ENCODE peak calls at places on chromosomes 3 and 15, in four cellular contexts. One of them, this sample, is unnamed.

GRCh38 chr3:84806958-84807357 is 151.8 kb upstream of the CADM2 start:
- DNase-seq in sciatic nerve: no peak
- DNase-seq in HCEC 1CT: no peak
- DNase-seq in skeletal muscle cell: no peak
- DNase-seq in this sample: no peak

GRCh38 chr15:100520132-100520921 is 8.4 kb downstream of the CERS3 start:
- DNase-seq in sciatic nerve: no peak
- DNase-seq in HCEC 1CT: no peak
- DNase-seq in skeletal muscle cell: no peak
- DNase-seq in this sample: no peak

GRCh38 chr3:31908391-31909097 is 72.5 kb downstream of the OSBPL10 start:
- DNase-seq in sciatic nerve: no peak
- DNase-seq in HCEC 1CT: peak
- DNase-seq in skeletal muscle cell: no peak
- DNase-seq in this sample: no peak

GRCh38 chr3:48184299-48184698 is 3.9 kb downstream of the CDC25A start:
- DNase-seq in sciatic nerve: no peak
- DNase-seq in HCEC 1CT: no peak
- DNase-seq in skeletal muscle cell: no peak
- DNase-seq in this sample: no peak

GRCh38 chr3:134601539-134602439 is 49.0 kb downstream of the KY start:
- DNase-seq in sciatic nerve: no peak
- DNase-seq in HCEC 1CT: peak
- DNase-seq in skeletal muscle cell: peak
- DNase-seq in this sample: no peak

GRCh38 chr3:151037746-151038145 is 47.7 kb upstream of the MED12L start:
- DNase-seq in sciatic nerve: no peak
- DNase-seq in HCEC 1CT: peak
- DNase-seq in skeletal muscle cell: peak
- DNase-seq in this sample: peak

GRCh38 chr15:39939487-39940452 is 5.9 kb downstream of the EIF2AK4 start:
- DNase-seq in sciatic nerve: no peak
- DNase-seq in HCEC 1CT: no peak
- DNase-seq in skeletal muscle cell: no peak
- DNase-seq in this sample: no peak

GRCh38 chr3:128274837-128275236 is 121.6 kb downstream of the EEFSEC start:
- DNase-seq in sciatic nerve: no peak
- DNase-seq in HCEC 1CT: peak
- DNase-seq in skeletal muscle cell: peak
- DNase-seq in this sample: no peak

GRCh38 chr15:83709246-83709645 is 55.3 kb downstream of the ADAMTSL3 start:
- DNase-seq in sciatic nerve: no peak
- DNase-seq in HCEC 1CT: peak
- DNase-seq in skeletal muscle cell: no peak
- DNase-seq in this sample: no peak

GRCh38 chr15:56939257-56939656 is 20.8 kb downstream of the TCF12 start:
- DNase-seq in sciatic nerve: no peak
- DNase-seq in HCEC 1CT: peak
- DNase-seq in skeletal muscle cell: no peak
- DNase-seq in this sample: no peak

GRCh38 chr15:31270767-31271166 is 55.9 kb upstream of the KLF13 start:
- DNase-seq in sciatic nerve: no peak
- DNase-seq in HCEC 1CT: no peak
- DNase-seq in skeletal muscle cell: no peak
- DNase-seq in this sample: peak

GRCh38 chr3:11995061-11995460 is 9.1 kb upstream of the SYN2 start:
- DNase-seq in sciatic nerve: no peak
- DNase-seq in HCEC 1CT: no peak
- DNase-seq in skeletal muscle cell: no peak
- DNase-seq in this sample: no peak

GRCh38 chr3:26099692-26100091 is 309.8 kb downstream of the OXSM start:
- DNase-seq in sciatic nerve: no peak
- DNase-seq in HCEC 1CT: no peak
- DNase-seq in skeletal muscle cell: no peak
- DNase-seq in this sample: no peak

GRCh38 chr3:183553263-183554026 is 2.1 kb downstream of the KLHL6 start:
- DNase-seq in sciatic nerve: no peak
- DNase-seq in HCEC 1CT: no peak
- DNase-seq in skeletal muscle cell: no peak
- DNase-seq in this sample: no peak

GRCh38 chr3:94004301-94004910 is 24.0 kb downstream of the STX19 start:
- DNase-seq in sciatic nerve: no peak
- DNase-seq in HCEC 1CT: peak
- DNase-seq in skeletal muscle cell: no peak
- DNase-seq in this sample: no peak

GRCh38 chr3:18119866-18120265 is 305.3 kb downstream of the SATB1 start:
- DNase-seq in sciatic nerve: no peak
- DNase-seq in HCEC 1CT: peak
- DNase-seq in skeletal muscle cell: no peak
- DNase-seq in this sample: no peak

GRCh38 chr3:30743086-30743619 is 136.8 kb downstream of the TGFBR2 start:
- DNase-seq in sciatic nerve: no peak
- DNase-seq in HCEC 1CT: no peak
- DNase-seq in skeletal muscle cell: no peak
- DNase-seq in this sample: no peak

GRCh38 chr3:131361464-131362421 is 19.8 kb upstream of the NUDT16 start:
- DNase-seq in sciatic nerve: peak
- DNase-seq in HCEC 1CT: no peak
- DNase-seq in skeletal muscle cell: no peak
- DNase-seq in this sample: peak

GRCh38 chr15:70141376-70142071 is 43.8 kb upstream of the TLE3 start:
- DNase-seq in sciatic nerve: peak
- DNase-seq in HCEC 1CT: no peak
- DNase-seq in skeletal muscle cell: no peak
- DNase-seq in this sample: no peak

GRCh38 chr15:42493694-42494093 is 1.7 kb upstream of the SNAP23 start:
- DNase-seq in sciatic nerve: no peak
- DNase-seq in HCEC 1CT: no peak
- DNase-seq in skeletal muscle cell: no peak
- DNase-seq in this sample: no peak

GRCh38 chr15:99956022-99956775 is 223.0 kb upstream of the LYSMD4 start:
- DNase-seq in sciatic nerve: peak
- DNase-seq in HCEC 1CT: no peak
- DNase-seq in skeletal muscle cell: no peak
- DNase-seq in this sample: peak

GRCh38 chr15:99438691-99439523 is 126.9 kb upstream of the MEF2A start:
- DNase-seq in sciatic nerve: peak
- DNase-seq in HCEC 1CT: no peak
- DNase-seq in skeletal muscle cell: no peak
- DNase-seq in this sample: peak

GRCh38 chr3:33798418-33799201 is at the start of gene PDCD6IP:
- DNase-seq in sciatic nerve: peak
- DNase-seq in HCEC 1CT: peak
- DNase-seq in skeletal muscle cell: peak
- DNase-seq in this sample: peak

GRCh38 chr15:34828145-34828911 is 33.0 kb upstream of the ACTC1 start:
- DNase-seq in sciatic nerve: no peak
- DNase-seq in HCEC 1CT: no peak
- DNase-seq in skeletal muscle cell: no peak
- DNase-seq in this sample: no peak

GRCh38 chr15:38252481-38253311 is at the start of gene SPRED1:
- DNase-seq in sciatic nerve: peak
- DNase-seq in HCEC 1CT: peak
- DNase-seq in skeletal muscle cell: no peak
- DNase-seq in this sample: peak

GRCh38 chr3:47267490-47267824 is 15.1 kb downstream of the KIF9 start:
- DNase-seq in sciatic nerve: no peak
- DNase-seq in HCEC 1CT: no peak
- DNase-seq in skeletal muscle cell: no peak
- DNase-seq in this sample: no peak

GRCh38 chr3:49519266-49519665 is 35.0 kb upstream of the BSN start:
- DNase-seq in sciatic nerve: no peak
- DNase-seq in HCEC 1CT: no peak
- DNase-seq in skeletal muscle cell: no peak
- DNase-seq in this sample: no peak

GRCh38 chr15:100696452-100696851 is 94.1 kb downstream of the ASB7 start:
- DNase-seq in sciatic nerve: no peak
- DNase-seq in HCEC 1CT: no peak
- DNase-seq in skeletal muscle cell: no peak
- DNase-seq in this sample: no peak

GRCh38 chr15:61856295-61856694 is 204.0 kb downstream of the VPS13C start:
- DNase-seq in sciatic nerve: no peak
- DNase-seq in HCEC 1CT: no peak
- DNase-seq in skeletal muscle cell: no peak
- DNase-seq in this sample: no peak

GRCh38 chr15:31571676-31572075 is 245.0 kb downstream of the KLF13 start:
- DNase-seq in sciatic nerve: no peak
- DNase-seq in HCEC 1CT: peak
- DNase-seq in skeletal muscle cell: no peak
- DNase-seq in this sample: no peak

GRCh38 chr3:111864821-111865656 is 6.0 kb downstream of the PHLDB2 start:
- DNase-seq in sciatic nerve: no peak
- DNase-seq in HCEC 1CT: peak
- DNase-seq in skeletal muscle cell: peak
- DNase-seq in this sample: no peak

GRCh38 chr3:146181181-146181580 is 20.2 kb upstream of the PLOD2 start:
- DNase-seq in sciatic nerve: no peak
- DNase-seq in HCEC 1CT: no peak
- DNase-seq in skeletal muscle cell: no peak
- DNase-seq in this sample: no peak

GRCh38 chr3:171351676-171352075 is 108.5 kb downstream of the TNIK start:
- DNase-seq in sciatic nerve: no peak
- DNase-seq in HCEC 1CT: peak
- DNase-seq in skeletal muscle cell: peak
- DNase-seq in this sample: no peak

GRCh38 chr3:195451373-195452000 is 8.7 kb upstream of the ACAP2 start:
- DNase-seq in sciatic nerve: no peak
- DNase-seq in HCEC 1CT: no peak
- DNase-seq in skeletal muscle cell: no peak
- DNase-seq in this sample: no peak

GRCh38 chr3:61684386-61684785 is 123.0 kb downstream of the PTPRG start:
- DNase-seq in sciatic nerve: no peak
- DNase-seq in HCEC 1CT: no peak
- DNase-seq in skeletal muscle cell: peak
- DNase-seq in this sample: no peak

GRCh38 chr3:194872669-194872977 is 186.9 kb downstream of the FAM43A start:
- DNase-seq in sciatic nerve: no peak
- DNase-seq in HCEC 1CT: peak
- DNase-seq in skeletal muscle cell: peak
- DNase-seq in this sample: no peak

GRCh38 chr3:14548321-14548729 is 8.2 kb upstream of the GRIP2 start:
- DNase-seq in sciatic nerve: peak
- DNase-seq in HCEC 1CT: peak
- DNase-seq in skeletal muscle cell: no peak
- DNase-seq in this sample: peak

GRCh38 chr15:98872777-98873176 is 134.8 kb downstream of the PGPEP1L start:
- DNase-seq in sciatic nerve: no peak
- DNase-seq in HCEC 1CT: no peak
- DNase-seq in skeletal muscle cell: no peak
- DNase-seq in this sample: no peak

This sample was measured in sigmoid colon.